ENCODE peak calls at places on chromosomes 2 and 18, in four cellular contexts. G is HepG2, J is K562, R is H1. Y is an unnamed sample.

GRCh38 chr2:96806468-96807126 is 9.5 kb upstream of the CNNM3 start:
- DNase-seq in G (peak), J (no peak), R (no peak), Y (peak)

GRCh38 chr2:55431982-55432627 is 12.4 kb upstream of the CCDC88A start:
- DNase-seq in G (peak), J (peak), R (no peak), Y (no peak)

GRCh38 chr2:17483496-17483895 is 34.7 kb downstream of the RAD51AP2 start:
- DNase-seq in G (no peak), J (no peak), R (no peak), Y (no peak)

GRCh38 chr18:32470136-32470712 is 458 bp downstream of the GAREM1 start:
- DNase-seq in G (no peak), J (no peak), R (peak), Y (no peak)

GRCh38 chr18:36711813-36712444 is 116.9 kb downstream of the TPGS2 start:
- DNase-seq in G (no peak), J (no peak), R (no peak), Y (no peak)

GRCh38 chr2:176852667-176853066 is 359.9 kb upstream of the HNRNPA3 start:
- DNase-seq in G (no peak), J (no peak), R (peak), Y (no peak)

GRCh38 chr2:20491739-20492531 is 45.1 kb downstream of the RHOB start:
- DNase-seq in G (peak), J (peak), R (no peak), Y (no peak)

GRCh38 chr18:57819671-57820460 is 16.8 kb upstream of the ATP8B1 start:
- DNase-seq in G (peak), J (peak), R (no peak), Y (no peak)

GRCh38 chr2:11811036-11811654 is 64.7 kb downstream of the LPIN1 start:
- DNase-seq in G (no peak), J (no peak), R (no peak), Y (no peak)

GRCh38 chr18:24187049-24187448 is 48.2 kb downstream of the CABYR start:
- DNase-seq in G (no peak), J (no peak), R (no peak), Y (no peak)

GRCh38 chr2:204576580-204576979 is 31.3 kb downstream of the PARD3B start:
- DNase-seq in G (no peak), J (no peak), R (no peak), Y (no peak)

GRCh38 chr2:120503793-120504571 is 158.0 kb downstream of the INHBB start:
- DNase-seq in G (peak), J (no peak), R (no peak), Y (no peak)

GRCh38 chr2:241298554-241299165 is 16.8 kb downstream of the HDLBP start:
- DNase-seq in G (no peak), J (no peak), R (peak), Y (no peak)

GRCh38 chr2:4408311-4408710 is 704.9 kb downstream of the DCDC2C start:
- DNase-seq in G (no peak), J (no peak), R (no peak), Y (no peak)
- TF ChIP-seq CBX5 in G (no peak), J (no peak), R (no peak), Y (no peak)

GRCh38 chr2:99806758-99807157 is 316.9 kb upstream of the REV1 start:
- DNase-seq in G (peak), J (no peak), R (no peak), Y (no peak)
- TF ChIP-seq SIN3A in G (no peak), J (no peak), R (no peak), Y (no peak)

GRCh38 chr18:8952796-8953760 is 149.4 kb upstream of the NDUFV2 start:
- DNase-seq in G (no peak), J (no peak), R (no peak), Y (no peak)
- TF ChIP-seq CBX5 in G (no peak), J (no peak), R (no peak), Y (no peak)

GRCh38 chr2:121635371-121635770 is 13.9 kb downstream of the CLASP1 start:
- DNase-seq in G (no peak), J (peak), R (no peak), Y (no peak)
- TF ChIP-seq SIN3A in G (no peak), J (no peak), R (no peak), Y (no peak)

DNA sequence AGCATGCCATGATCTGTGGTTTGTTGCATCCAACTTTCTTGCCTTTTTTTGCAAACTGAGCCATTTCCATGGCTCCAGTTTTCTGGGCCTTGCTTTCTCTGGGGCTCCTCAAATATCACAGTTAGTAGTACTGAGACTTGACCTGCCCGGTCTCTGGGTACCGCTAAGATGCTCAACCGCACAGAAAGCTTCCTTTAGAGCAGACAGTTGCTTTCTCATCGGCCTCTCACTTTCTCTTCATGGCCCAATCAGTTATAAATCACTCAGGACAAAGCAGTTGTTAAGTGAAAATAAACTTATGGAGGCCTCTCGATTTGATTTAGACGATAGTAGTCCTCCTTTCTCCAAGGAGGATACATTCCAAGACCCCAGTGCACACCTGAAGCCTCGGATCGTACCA is 141.2 kb upstream of the ASB18 start:
- DNase-seq in G (no peak), J (no peak), R (no peak), Y (no peak)
- TF ChIP-seq CBX5 in G (no peak), J (no peak), R (no peak), Y (no peak)

DNA sequence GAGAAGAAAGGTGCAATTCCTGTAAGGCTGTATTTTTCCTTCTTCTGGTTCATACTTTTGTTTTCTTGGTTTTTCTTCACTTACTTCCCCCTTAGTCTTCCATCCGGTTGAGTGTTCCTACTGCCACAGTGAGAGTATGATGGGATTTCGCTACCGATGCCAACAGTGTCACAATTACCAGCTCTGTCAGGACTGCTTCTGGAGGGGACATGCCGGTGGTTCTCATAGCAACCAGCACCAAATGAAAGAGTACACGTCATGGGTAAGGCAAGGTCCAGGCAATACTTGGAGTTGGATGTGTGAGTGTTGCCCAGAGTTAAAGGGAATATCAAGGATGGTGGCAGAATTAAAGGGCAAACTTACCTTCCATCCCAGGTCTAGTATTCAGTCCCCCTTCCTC is 108.0 kb downstream of the DTNA start:
- DNase-seq in G (no peak), J (no peak), R (no peak), Y (no peak)
- TF ChIP-seq SIN3A in G (no peak), J (no peak), R (no peak), Y (no peak)

Y was measured in GM12878.